ENCODE peak calls at places on chromosomes 3 and 15, in eight cellular contexts. W is stimulated activated naive CD8-positive, alpha-beta T cell treated with anti-CD3 and anti-CD28 coated beads, Interleukin-15, Interleukin-2, amounts not matched to agents 100 U/mL and 50 U/mL, for 24 hours; P is Karpas-422; Q is tibial artery; X is effector CD4-positive, alpha-beta T cell; N is NCI-H524; V is neuronal stem cell; L is skeletal muscle cell. T is an unnamed sample.

GRCh38 chr15:74845208-74845568 is 2.2 kb upstream of the ULK3 start:
- DNase-seq in W (peak), X (peak), P (peak), V (no peak), L (no peak), Q (no peak), N (no peak), T (no peak)

GRCh38 chr15:70200511-70200991 is 102.8 kb upstream of the TLE3 start:
- DNase-seq in L (no peak), N (peak), P (peak), V (no peak), Q (peak), W (no peak), X (no peak), T (peak)

GRCh38 chr15:57557810-57558209 is 33.9 kb upstream of the MYZAP start:
- DNase-seq in X (no peak), W (no peak), Q (no peak), V (no peak), P (no peak), L (no peak), N (no peak), T (no peak)

GRCh38 chr3:173267716-173268115 is 126.7 kb upstream of the SPATA16 start:
- DNase-seq in V (no peak), N (no peak), L (no peak), P (no peak), W (no peak), Q (no peak), X (no peak), T (no peak)

GRCh38 chr3:121232309-121233225 is 313.2 kb downstream of the POLQ start:
- DNase-seq in L (no peak), P (no peak), V (no peak), W (no peak), Q (no peak), N (no peak), X (no peak), T (no peak)

GRCh38 chr3:179418610-179419009 is 32.7 kb downstream of the GNB4 start:
- DNase-seq in W (no peak), P (no peak), Q (no peak), L (no peak), X (no peak), N (no peak), V (no peak), T (no peak)

GRCh38 chr3:69088033-69088432 is 3.3 kb downstream of the ARL6IP5 start:
- DNase-seq in P (no peak), Q (no peak), N (no peak), L (peak), V (no peak), W (no peak), X (no peak), T (no peak)

GRCh38 chr3:190308154-190308553 is 14.1 kb downstream of the CLDN1 start:
- DNase-seq in P (no peak), L (no peak), Q (no peak), V (no peak), N (no peak), W (no peak), X (no peak), T (no peak)

GRCh38 chr15:68431792-68432401 is at the start of gene ITGA11:
- DNase-seq in L (no peak), W (no peak), N (peak), X (no peak), V (peak), P (no peak), Q (peak), T (no peak)